ENCODE peak calls at places on chromosomes 2 and 18, in four cellular contexts. E, J, R and M are unnamed samples.

GRCh38 chr2:75491129-75491753 is 69.5 kb downstream of the EVA1A start:
- DNase-seq in E (no peak), J (no peak), R (no peak), M (no peak)

GRCh38 chr2:176085120-176085788 is 1.5 kb upstream of the EVX2 start:
- DNase-seq in E (no peak), J (peak), R (no peak), M (no peak)

GRCh38 chr2:40103590-40103989 is 324.5 kb upstream of the THUMPD2 start:
- DNase-seq in E (no peak), J (no peak), R (no peak), M (no peak)

GRCh38 chr18:70288851-70289328 is at the start of gene SOCS6:
- DNase-seq in E (peak), J (peak), R (no peak), M (no peak)

GRCh38 chr2:205245652-205246051 is 436.6 kb upstream of the NRP2 start:
- DNase-seq in E (no peak), J (no peak), R (peak), M (no peak)

GRCh38 chr2:165408191-165408590 is 61.3 kb upstream of the CSRNP3 start:
- DNase-seq in E (no peak), J (no peak), R (peak), M (no peak)

GRCh38 chr2:8119782-8120551 is 561.9 kb upstream of the ID2 start:
- DNase-seq in E (no peak), J (no peak), R (no peak), M (no peak)

GRCh38 chr2:28972778-28973335 is 8.2 kb upstream of the TOGARAM2 start:
- DNase-seq in E (no peak), J (no peak), R (no peak), M (no peak)

GRCh38 chr2:230751062-230751461 is 38.4 kb downstream of the CAB39 start:
- DNase-seq in E (no peak), J (no peak), R (peak), M (no peak)

GRCh38 chr2:54568876-54569298 is 112.8 kb downstream of the SPTBN1 start:
- DNase-seq in E (no peak), J (no peak), R (no peak), M (no peak)

GRCh38 chr2:34570266-34570872 is 971.3 kb upstream of the FAM98A start:
- DNase-seq in E (no peak), J (no peak), R (no peak), M (no peak)

GRCh38 chr2:178279142-178279541 is 84.8 kb downstream of the OSBPL6 start:
- DNase-seq in E (no peak), J (no peak), R (peak), M (no peak)

GRCh38 chr2:108315408-108316193 is 26.9 kb downstream of the SULT1C2 start:
- DNase-seq in E (no peak), J (no peak), R (no peak), M (no peak)

GRCh38 chr18:79396431-79397287 is 929 bp downstream of the NFATC1 start:
- DNase-seq in E (peak), J (peak), R (no peak), M (no peak)

GRCh38 chr18:61618816-61619215 is 274.0 kb downstream of the RNF152 start:
- DNase-seq in E (no peak), J (no peak), R (no peak), M (no peak)

GRCh38 chr2:69012310-69013122 is 463 bp upstream of the ANTXR1 start:
- DNase-seq in E (peak), J (peak), R (peak), M (no peak)

GRCh38 chr2:43209204-43209717 is 17.1 kb downstream of the ZFP36L2 start:
- DNase-seq in E (no peak), J (no peak), R (no peak), M (no peak)
- TF ChIP-seq CTCF in E (no peak), J (no peak), R (no peak), M (no peak)

DNA sequence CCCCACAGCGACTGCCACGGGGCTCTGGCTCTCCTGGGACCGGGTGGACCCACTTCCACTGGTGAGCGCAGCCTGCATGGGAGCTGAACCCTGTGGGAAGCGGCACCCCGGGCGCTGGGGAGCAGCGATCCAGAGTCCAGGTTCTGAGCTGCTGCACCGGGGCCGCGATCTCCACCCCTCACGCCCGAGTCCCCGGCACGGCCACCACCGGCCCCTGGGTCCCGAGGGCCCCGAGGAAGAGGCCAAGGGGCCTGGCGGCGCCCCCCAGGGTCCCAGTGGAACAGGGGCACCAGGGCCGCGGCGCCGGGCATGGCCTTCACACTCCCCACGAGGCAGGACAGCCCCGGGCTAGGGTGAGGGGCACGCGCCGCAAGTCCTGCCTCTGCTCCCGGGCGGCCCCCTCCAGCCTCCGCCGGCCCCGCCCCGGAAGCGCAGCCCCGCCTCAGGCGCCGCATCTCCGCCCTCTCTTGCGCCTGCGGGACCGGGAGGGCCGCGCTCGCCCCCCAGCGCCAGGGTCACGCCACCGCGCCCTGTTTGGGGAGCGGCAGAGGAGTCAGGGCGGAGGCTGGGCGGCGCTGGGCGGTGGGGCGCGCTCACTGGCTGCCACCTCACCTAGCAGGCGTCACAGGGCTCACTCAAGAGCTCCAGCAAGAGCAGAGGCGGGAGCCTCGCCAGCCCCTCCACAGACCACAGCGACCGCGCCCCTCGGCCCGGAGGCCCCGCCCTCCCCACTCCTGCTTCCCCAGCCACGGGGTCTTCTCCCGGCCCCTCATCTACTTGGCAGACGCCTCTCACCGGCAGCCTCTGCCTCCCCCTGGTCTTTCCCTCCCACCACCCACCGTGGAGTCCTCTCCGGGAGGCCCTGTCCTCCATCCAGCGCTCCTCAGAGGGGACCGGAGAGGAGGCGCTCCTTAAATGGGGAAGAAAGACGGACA is 26.8 kb downstream of the THAP4 start:
- DNase-seq in E (peak), J (peak), R (peak), M (no peak)
- TF ChIP-seq CTCF in E (peak), J (peak), R (peak), M (peak)

GRCh38 chr18:46555724-46556123 is 101.3 kb downstream of the LOXHD1 start:
- DNase-seq in E (no peak), J (peak), R (no peak), M (no peak)
- TF ChIP-seq CTCF in E (no peak), J (peak), R (peak), M (peak)

GRCh38 chr2:24421668-24422067 is 61.3 kb upstream of the ITSN2 start:
- DNase-seq in E (peak), J (peak), R (peak), M (no peak)
- TF ChIP-seq CTCF in E (no peak), J (peak), R (peak), M (peak)

GRCh38 chr2:240225116-240225515 is 84.7 kb upstream of the OTOS start:
- DNase-seq in E (no peak), J (no peak), R (no peak), M (no peak)

GRCh38 chr2:240224676-240225075 is 84.2 kb upstream of the OTOS start:
- DNase-seq in E (no peak), J (no peak), R (no peak), M (no peak)

GRCh38 chr2:240226672-240227537 is 86.4 kb upstream of the OTOS start:
- DNase-seq in E (no peak), J (no peak), R (no peak), M (no peak)

GRCh38 chr2:240227538-240228428 is 87.3 kb upstream of the OTOS start:
- DNase-seq in E (no peak), J (peak), R (no peak), M (no peak)

DNA sequence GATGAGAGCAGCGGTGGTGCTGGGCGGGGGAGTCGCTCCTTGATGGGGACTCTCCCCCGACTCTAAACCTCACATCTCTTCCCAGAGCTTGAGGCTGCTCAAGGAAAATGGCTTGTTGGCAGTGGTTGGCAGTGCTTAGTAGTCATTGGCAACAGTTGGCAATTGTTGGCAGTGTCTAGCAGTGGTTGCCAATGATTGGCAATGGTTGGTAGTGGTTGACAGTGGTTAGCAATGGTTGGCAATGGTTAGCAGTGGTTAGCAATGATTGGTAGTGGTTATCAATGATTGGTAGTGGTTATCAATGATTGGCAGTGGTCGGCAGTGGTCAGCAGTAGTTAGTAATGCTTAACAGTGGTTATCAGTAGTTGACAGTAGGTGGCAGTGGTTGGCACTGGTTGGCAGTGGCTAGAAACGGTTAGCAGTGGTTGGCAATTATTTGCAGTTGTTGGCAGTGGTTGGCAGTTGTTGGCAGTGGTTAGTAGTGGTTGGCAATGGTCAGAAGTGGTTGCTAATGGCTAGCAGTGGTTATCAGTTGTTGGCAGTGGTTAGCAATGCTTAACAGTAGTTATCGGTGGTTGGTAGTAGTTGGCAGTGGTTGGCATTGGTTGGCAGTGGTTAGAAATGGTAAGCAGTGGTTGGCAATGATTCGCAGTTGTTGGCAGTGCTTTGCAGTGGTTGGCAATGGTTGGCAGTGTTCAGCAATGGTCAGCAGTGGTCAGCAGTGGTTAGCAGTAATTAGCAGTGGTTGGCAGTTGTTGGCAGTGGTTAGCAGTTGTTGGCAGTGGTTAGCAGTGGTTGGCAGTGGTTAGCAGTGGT is 85.4 kb upstream of the OTOS start:
- DNase-seq in E (no peak), J (no peak), R (no peak), M (no peak)
- TF ChIP-seq CTCF in E (no peak), J (no peak), R (peak), M (peak)

DNA sequence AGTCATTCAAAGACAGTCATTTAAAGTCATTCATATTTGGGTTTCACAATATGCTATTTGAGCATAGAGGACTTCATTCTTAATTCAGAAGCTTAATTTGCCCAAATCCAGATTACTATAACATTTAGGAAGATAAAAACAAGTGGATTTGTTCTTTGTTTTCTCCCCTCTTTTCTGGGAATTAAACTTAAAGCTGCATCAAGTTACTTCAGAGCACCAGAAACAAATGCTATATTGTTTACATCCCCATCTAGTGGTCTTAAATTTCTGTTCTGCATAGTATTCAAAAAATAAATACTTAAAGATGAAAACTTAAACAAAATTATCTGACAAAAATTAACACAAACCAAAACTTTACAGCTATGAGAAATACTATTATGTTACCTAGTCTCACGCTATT is 34.7 kb upstream of the MARCHF7 start:
- DNase-seq in E (no peak), J (no peak), R (no peak), M (peak)
- TF ChIP-seq CTCF in E (peak), J (no peak), R (peak), M (peak)

GRCh38 chr2:42182654-42183308 is 13.6 kb downstream of the EML4 start:
- DNase-seq in E (no peak), J (no peak), R (no peak), M (no peak)

GRCh38 chr2:42183775-42184174 is 14.6 kb downstream of the EML4 start:
- DNase-seq in E (no peak), J (no peak), R (no peak), M (no peak)

GRCh38 chr2:42186378-42186777 is 17.2 kb downstream of the EML4 start:
- DNase-seq in E (no peak), J (no peak), R (no peak), M (no peak)

GRCh38 chr2:42185200-42185921 is 16.2 kb downstream of the EML4 start:
- DNase-seq in E (no peak), J (no peak), R (no peak), M (no peak)

GRCh38 chr2:42184346-42184745 is 15.2 kb downstream of the EML4 start:
- DNase-seq in E (no peak), J (no peak), R (no peak), M (no peak)
- TF ChIP-seq CTCF in E (no peak), J (no peak), R (no peak), M (no peak)

DNA sequence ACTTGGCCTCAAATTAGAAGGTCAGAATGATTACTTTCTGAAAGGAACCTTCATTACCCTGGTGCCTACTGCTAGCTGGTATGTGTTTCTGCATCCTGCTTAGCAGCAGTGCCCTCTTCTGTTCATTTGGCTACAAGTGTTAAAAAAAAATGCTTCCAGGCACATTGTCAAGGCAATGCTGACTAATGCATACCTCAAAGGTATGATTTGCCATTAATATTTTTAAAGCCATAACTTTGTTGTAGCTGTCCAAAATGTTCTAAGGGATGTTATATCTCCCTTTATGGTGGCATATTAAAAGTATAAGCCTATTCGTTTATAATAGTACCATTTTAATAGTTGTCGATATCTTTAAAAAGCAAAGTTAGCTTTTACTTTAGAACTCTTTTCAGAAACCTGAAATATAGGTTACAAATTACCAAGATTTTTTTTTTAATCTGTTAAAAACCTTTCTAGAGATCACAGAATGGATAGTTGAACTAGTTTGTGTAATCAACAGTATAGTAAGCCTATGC is 52.0 kb upstream of the FAM171B start:
- DNase-seq in E (no peak), J (peak), R (peak), M (peak)
- TF ChIP-seq CTCF in E (peak), J (no peak), R (peak), M (peak)